ENCODE peak calls at places on chromosomes 5 and 9, in eight cellular contexts. One of them, this sample, is unnamed.
A peak's percentile ranks its signal among the peaks of the same experiment; 100 is the strongest.

GRCh38 chr5:15234366-15234765 is 265.6 kb upstream of the FBXL7 start:
- DNase-seq in activated naive CD8-positive, alpha-beta T cell treated with anti-CD3 and anti-CD28 coated beads for 36 hours: no peak
- DNase-seq in GDM1: no peak
- DNase-seq in activated CD4-positive, alpha-beta T cell treated with anti-CD3 and anti-CD28 coated beads for 48 hours: no peak
- DNase-seq in activated CD8-positive, alpha-beta T cell treated with anti-CD3 and anti-CD28 coated beads for 36 hours: no peak
- DNase-seq in GM04503: no peak
- DNase-seq in NCI-H2081: no peak
- DNase-seq in activated T-helper 1 cell treated with Interleukin-2 at 50 U/mL for 16 hours: no peak
- DNase-seq in this sample: no peak

GRCh38 chr5:172683696-172684464 is 42.8 kb downstream of the NEURL1B start:
- DNase-seq in activated CD4-positive, alpha-beta T cell treated with anti-CD3 and anti-CD28 coated beads for 48 hours: peak; percentile 74
- DNase-seq in NCI-H2081: no peak
- DNase-seq in activated T-helper 1 cell treated with Interleukin-2 at 50 U/mL for 16 hours: peak; percentile 34
- DNase-seq in activated naive CD8-positive, alpha-beta T cell treated with anti-CD3 and anti-CD28 coated beads for 36 hours: peak; percentile 69
- DNase-seq in GM04503: no peak
- DNase-seq in GDM1: no peak
- DNase-seq in activated CD8-positive, alpha-beta T cell treated with anti-CD3 and anti-CD28 coated beads for 36 hours: peak; percentile 63
- DNase-seq in this sample: no peak

GRCh38 chr5:56757077-56757476 is 58.3 kb upstream of the MAP3K1 start:
- DNase-seq in activated CD8-positive, alpha-beta T cell treated with anti-CD3 and anti-CD28 coated beads for 36 hours: no peak
- DNase-seq in NCI-H2081: no peak
- DNase-seq in GM04503: no peak
- DNase-seq in activated T-helper 1 cell treated with Interleukin-2 at 50 U/mL for 16 hours: no peak
- DNase-seq in activated naive CD8-positive, alpha-beta T cell treated with anti-CD3 and anti-CD28 coated beads for 36 hours: no peak
- DNase-seq in GDM1: no peak
- DNase-seq in activated CD4-positive, alpha-beta T cell treated with anti-CD3 and anti-CD28 coated beads for 48 hours: no peak
- DNase-seq in this sample: peak; percentile 57

GRCh38 chr5:175866377-175866907 is 4.9 kb upstream of the CPLX2 start:
- DNase-seq in activated T-helper 1 cell treated with Interleukin-2 at 50 U/mL for 16 hours: no peak
- DNase-seq in NCI-H2081: no peak
- DNase-seq in GM04503: no peak
- DNase-seq in activated CD4-positive, alpha-beta T cell treated with anti-CD3 and anti-CD28 coated beads for 48 hours: no peak
- DNase-seq in activated CD8-positive, alpha-beta T cell treated with anti-CD3 and anti-CD28 coated beads for 36 hours: no peak
- DNase-seq in activated naive CD8-positive, alpha-beta T cell treated with anti-CD3 and anti-CD28 coated beads for 36 hours: no peak
- DNase-seq in GDM1: no peak
- DNase-seq in this sample: no peak

GRCh38 chr5:123344819-123345426 is 78.3 kb downstream of the CEP120 start:
- DNase-seq in GM04503: no peak
- DNase-seq in activated T-helper 1 cell treated with Interleukin-2 at 50 U/mL for 16 hours: no peak
- DNase-seq in GDM1: no peak
- DNase-seq in activated CD8-positive, alpha-beta T cell treated with anti-CD3 and anti-CD28 coated beads for 36 hours: peak; percentile 7
- DNase-seq in activated naive CD8-positive, alpha-beta T cell treated with anti-CD3 and anti-CD28 coated beads for 36 hours: no peak
- DNase-seq in NCI-H2081: peak; percentile 36
- DNase-seq in activated CD4-positive, alpha-beta T cell treated with anti-CD3 and anti-CD28 coated beads for 48 hours: no peak
- DNase-seq in this sample: peak; percentile 84

GRCh38 chr9:83451308-83451707 is 86.9 kb downstream of the FRMD3 start:
- DNase-seq in GM04503: no peak
- DNase-seq in activated CD4-positive, alpha-beta T cell treated with anti-CD3 and anti-CD28 coated beads for 48 hours: no peak
- DNase-seq in activated CD8-positive, alpha-beta T cell treated with anti-CD3 and anti-CD28 coated beads for 36 hours: no peak
- DNase-seq in activated T-helper 1 cell treated with Interleukin-2 at 50 U/mL for 16 hours: no peak
- DNase-seq in activated naive CD8-positive, alpha-beta T cell treated with anti-CD3 and anti-CD28 coated beads for 36 hours: no peak
- DNase-seq in NCI-H2081: peak; percentile 91
- DNase-seq in GDM1: no peak
- DNase-seq in this sample: no peak

GRCh38 chr5:111704452-111705085 is 52.4 kb downstream of the NREP start:
- DNase-seq in activated naive CD8-positive, alpha-beta T cell treated with anti-CD3 and anti-CD28 coated beads for 36 hours: no peak
- DNase-seq in NCI-H2081: no peak
- DNase-seq in GDM1: no peak
- DNase-seq in GM04503: no peak
- DNase-seq in activated CD8-positive, alpha-beta T cell treated with anti-CD3 and anti-CD28 coated beads for 36 hours: no peak
- DNase-seq in activated CD4-positive, alpha-beta T cell treated with anti-CD3 and anti-CD28 coated beads for 48 hours: no peak
- DNase-seq in activated T-helper 1 cell treated with Interleukin-2 at 50 U/mL for 16 hours: no peak
- DNase-seq in this sample: no peak

GRCh38 chr5:179902763-179903158 is 4.9 kb downstream of the TBC1D9B start:
- DNase-seq in GDM1: no peak
- DNase-seq in NCI-H2081: no peak
- DNase-seq in GM04503: no peak
- DNase-seq in activated naive CD8-positive, alpha-beta T cell treated with anti-CD3 and anti-CD28 coated beads for 36 hours: no peak
- DNase-seq in activated CD4-positive, alpha-beta T cell treated with anti-CD3 and anti-CD28 coated beads for 48 hours: no peak
- DNase-seq in activated CD8-positive, alpha-beta T cell treated with anti-CD3 and anti-CD28 coated beads for 36 hours: no peak
- DNase-seq in activated T-helper 1 cell treated with Interleukin-2 at 50 U/mL for 16 hours: no peak
- DNase-seq in this sample: no peak

GRCh38 chr9:79346350-79347020 is 225.3 kb upstream of the TLE4 start:
- DNase-seq in GDM1: no peak
- DNase-seq in activated CD4-positive, alpha-beta T cell treated with anti-CD3 and anti-CD28 coated beads for 48 hours: no peak
- DNase-seq in NCI-H2081: no peak
- DNase-seq in GM04503: no peak
- DNase-seq in activated naive CD8-positive, alpha-beta T cell treated with anti-CD3 and anti-CD28 coated beads for 36 hours: no peak
- DNase-seq in activated T-helper 1 cell treated with Interleukin-2 at 50 U/mL for 16 hours: no peak
- DNase-seq in activated CD8-positive, alpha-beta T cell treated with anti-CD3 and anti-CD28 coated beads for 36 hours: no peak
- DNase-seq in this sample: no peak

GRCh38 chr5:8362507-8362906 is 493.6 kb downstream of the MTRR start:
- DNase-seq in GDM1: no peak
- DNase-seq in activated T-helper 1 cell treated with Interleukin-2 at 50 U/mL for 16 hours: no peak
- DNase-seq in activated naive CD8-positive, alpha-beta T cell treated with anti-CD3 and anti-CD28 coated beads for 36 hours: no peak
- DNase-seq in activated CD8-positive, alpha-beta T cell treated with anti-CD3 and anti-CD28 coated beads for 36 hours: no peak
- DNase-seq in GM04503: no peak
- DNase-seq in activated CD4-positive, alpha-beta T cell treated with anti-CD3 and anti-CD28 coated beads for 48 hours: no peak
- DNase-seq in NCI-H2081: no peak
- DNase-seq in this sample: no peak

GRCh38 chr5:531101-531748 is 7.0 kb upstream of the SLC9A3 start:
- DNase-seq in activated T-helper 1 cell treated with Interleukin-2 at 50 U/mL for 16 hours: no peak
- DNase-seq in NCI-H2081: no peak
- DNase-seq in activated CD4-positive, alpha-beta T cell treated with anti-CD3 and anti-CD28 coated beads for 48 hours: no peak
- DNase-seq in GM04503: no peak
- DNase-seq in activated CD8-positive, alpha-beta T cell treated with anti-CD3 and anti-CD28 coated beads for 36 hours: no peak
- DNase-seq in activated naive CD8-positive, alpha-beta T cell treated with anti-CD3 and anti-CD28 coated beads for 36 hours: no peak
- DNase-seq in GDM1: no peak
- DNase-seq in this sample: no peak

GRCh38 chr9:73037613-73038012 is 84.8 kb upstream of the ALDH1A1 start:
- DNase-seq in activated CD4-positive, alpha-beta T cell treated with anti-CD3 and anti-CD28 coated beads for 48 hours: no peak
- DNase-seq in activated T-helper 1 cell treated with Interleukin-2 at 50 U/mL for 16 hours: no peak
- DNase-seq in NCI-H2081: no peak
- DNase-seq in GM04503: no peak
- DNase-seq in GDM1: no peak
- DNase-seq in activated CD8-positive, alpha-beta T cell treated with anti-CD3 and anti-CD28 coated beads for 36 hours: no peak
- DNase-seq in activated naive CD8-positive, alpha-beta T cell treated with anti-CD3 and anti-CD28 coated beads for 36 hours: no peak
- DNase-seq in this sample: no peak

GRCh38 chr5:42242210-42242609 is 181.0 kb upstream of the GHR start:
- DNase-seq in activated CD4-positive, alpha-beta T cell treated with anti-CD3 and anti-CD28 coated beads for 48 hours: no peak
- DNase-seq in activated CD8-positive, alpha-beta T cell treated with anti-CD3 and anti-CD28 coated beads for 36 hours: no peak
- DNase-seq in GDM1: no peak
- DNase-seq in NCI-H2081: no peak
- DNase-seq in activated naive CD8-positive, alpha-beta T cell treated with anti-CD3 and anti-CD28 coated beads for 36 hours: no peak
- DNase-seq in GM04503: no peak
- DNase-seq in activated T-helper 1 cell treated with Interleukin-2 at 50 U/mL for 16 hours: no peak
- DNase-seq in this sample: no peak

GRCh38 chr9:87714819-87715218 is 11.1 kb upstream of the CTSL start:
- DNase-seq in activated CD8-positive, alpha-beta T cell treated with anti-CD3 and anti-CD28 coated beads for 36 hours: no peak
- DNase-seq in activated CD4-positive, alpha-beta T cell treated with anti-CD3 and anti-CD28 coated beads for 48 hours: no peak
- DNase-seq in activated T-helper 1 cell treated with Interleukin-2 at 50 U/mL for 16 hours: no peak
- DNase-seq in GM04503: peak; percentile 67
- DNase-seq in NCI-H2081: peak; percentile 24
- DNase-seq in activated naive CD8-positive, alpha-beta T cell treated with anti-CD3 and anti-CD28 coated beads for 36 hours: no peak
- DNase-seq in GDM1: no peak
- DNase-seq in this sample: peak; percentile 87

GRCh38 chr5:166907314-166907713 is 1384.1 kb upstream of the WWC1 start:
- DNase-seq in activated T-helper 1 cell treated with Interleukin-2 at 50 U/mL for 16 hours: no peak
- DNase-seq in GDM1: no peak
- DNase-seq in activated CD8-positive, alpha-beta T cell treated with anti-CD3 and anti-CD28 coated beads for 36 hours: no peak
- DNase-seq in activated CD4-positive, alpha-beta T cell treated with anti-CD3 and anti-CD28 coated beads for 48 hours: no peak
- DNase-seq in GM04503: no peak
- DNase-seq in NCI-H2081: no peak
- DNase-seq in activated naive CD8-positive, alpha-beta T cell treated with anti-CD3 and anti-CD28 coated beads for 36 hours: no peak
- DNase-seq in this sample: no peak

GRCh38 chr5:170267431-170268152 is 30.0 kb downstream of the LCP2 start:
- DNase-seq in activated T-helper 1 cell treated with Interleukin-2 at 50 U/mL for 16 hours: peak; percentile 67
- DNase-seq in GDM1: peak; percentile 23
- DNase-seq in GM04503: no peak
- DNase-seq in activated CD8-positive, alpha-beta T cell treated with anti-CD3 and anti-CD28 coated beads for 36 hours: peak; percentile 84
- DNase-seq in NCI-H2081: peak; percentile 16
- DNase-seq in activated CD4-positive, alpha-beta T cell treated with anti-CD3 and anti-CD28 coated beads for 48 hours: peak; percentile 87
- DNase-seq in activated naive CD8-positive, alpha-beta T cell treated with anti-CD3 and anti-CD28 coated beads for 36 hours: peak; percentile 79
- DNase-seq in this sample: peak; percentile 85

GRCh38 chr5:175478384-175479124 is at the start of gene SFXN1:
- DNase-seq in NCI-H2081: peak; percentile 88
- DNase-seq in activated naive CD8-positive, alpha-beta T cell treated with anti-CD3 and anti-CD28 coated beads for 36 hours: peak; percentile 91
- DNase-seq in activated T-helper 1 cell treated with Interleukin-2 at 50 U/mL for 16 hours: peak; percentile 72
- DNase-seq in GDM1: peak; percentile 66
- DNase-seq in activated CD8-positive, alpha-beta T cell treated with anti-CD3 and anti-CD28 coated beads for 36 hours: peak; percentile 84
- DNase-seq in GM04503: no peak
- DNase-seq in activated CD4-positive, alpha-beta T cell treated with anti-CD3 and anti-CD28 coated beads for 48 hours: peak; percentile 88
- DNase-seq in this sample: peak; percentile 90

GRCh38 chr9:105818903-105819302 is 124.6 kb downstream of the TMEM38B start:
- DNase-seq in GDM1: no peak
- DNase-seq in activated CD8-positive, alpha-beta T cell treated with anti-CD3 and anti-CD28 coated beads for 36 hours: no peak
- DNase-seq in NCI-H2081: no peak
- DNase-seq in activated T-helper 1 cell treated with Interleukin-2 at 50 U/mL for 16 hours: no peak
- DNase-seq in GM04503: no peak
- DNase-seq in activated naive CD8-positive, alpha-beta T cell treated with anti-CD3 and anti-CD28 coated beads for 36 hours: no peak
- DNase-seq in activated CD4-positive, alpha-beta T cell treated with anti-CD3 and anti-CD28 coated beads for 48 hours: peak; percentile 4
- DNase-seq in this sample: no peak

GRCh38 chr5:15539951-15540350 is 40.0 kb downstream of the FBXL7 start:
- DNase-seq in activated CD4-positive, alpha-beta T cell treated with anti-CD3 and anti-CD28 coated beads for 48 hours: no peak
- DNase-seq in activated naive CD8-positive, alpha-beta T cell treated with anti-CD3 and anti-CD28 coated beads for 36 hours: no peak
- DNase-seq in GDM1: no peak
- DNase-seq in GM04503: no peak
- DNase-seq in NCI-H2081: no peak
- DNase-seq in activated T-helper 1 cell treated with Interleukin-2 at 50 U/mL for 16 hours: no peak
- DNase-seq in activated CD8-positive, alpha-beta T cell treated with anti-CD3 and anti-CD28 coated beads for 36 hours: no peak
- DNase-seq in this sample: no peak

GRCh38 chr9:130282000-130282700 is 16.6 kb downstream of the HMCN2 start:
- DNase-seq in activated naive CD8-positive, alpha-beta T cell treated with anti-CD3 and anti-CD28 coated beads for 36 hours: no peak
- DNase-seq in activated CD8-positive, alpha-beta T cell treated with anti-CD3 and anti-CD28 coated beads for 36 hours: no peak
- DNase-seq in NCI-H2081: peak; percentile 45
- DNase-seq in activated CD4-positive, alpha-beta T cell treated with anti-CD3 and anti-CD28 coated beads for 48 hours: no peak
- DNase-seq in GDM1: no peak
- DNase-seq in activated T-helper 1 cell treated with Interleukin-2 at 50 U/mL for 16 hours: no peak
- DNase-seq in GM04503: no peak
- DNase-seq in this sample: peak; percentile 36

GRCh38 chr9:88990721-88991065 is 575 bp upstream of the S1PR3 start:
- DNase-seq in GM04503: no peak
- DNase-seq in activated CD8-positive, alpha-beta T cell treated with anti-CD3 and anti-CD28 coated beads for 36 hours: no peak
- DNase-seq in NCI-H2081: no peak
- DNase-seq in activated naive CD8-positive, alpha-beta T cell treated with anti-CD3 and anti-CD28 coated beads for 36 hours: no peak
- DNase-seq in activated T-helper 1 cell treated with Interleukin-2 at 50 U/mL for 16 hours: no peak
- DNase-seq in activated CD4-positive, alpha-beta T cell treated with anti-CD3 and anti-CD28 coated beads for 48 hours: no peak
- DNase-seq in GDM1: no peak
- DNase-seq in this sample: no peak

GRCh38 chr5:60457256-60457655 is 242.7 kb downstream of the DEPDC1B start:
- DNase-seq in activated naive CD8-positive, alpha-beta T cell treated with anti-CD3 and anti-CD28 coated beads for 36 hours: no peak
- DNase-seq in GM04503: no peak
- DNase-seq in activated T-helper 1 cell treated with Interleukin-2 at 50 U/mL for 16 hours: no peak
- DNase-seq in GDM1: no peak
- DNase-seq in activated CD4-positive, alpha-beta T cell treated with anti-CD3 and anti-CD28 coated beads for 48 hours: no peak
- DNase-seq in activated CD8-positive, alpha-beta T cell treated with anti-CD3 and anti-CD28 coated beads for 36 hours: no peak
- DNase-seq in NCI-H2081: no peak
- DNase-seq in this sample: no peak

GRCh38 chr5:2506603-2507002 is 244.9 kb downstream of the IRX2 start:
- DNase-seq in activated CD8-positive, alpha-beta T cell treated with anti-CD3 and anti-CD28 coated beads for 36 hours: no peak
- DNase-seq in activated CD4-positive, alpha-beta T cell treated with anti-CD3 and anti-CD28 coated beads for 48 hours: no peak
- DNase-seq in activated T-helper 1 cell treated with Interleukin-2 at 50 U/mL for 16 hours: no peak
- DNase-seq in activated naive CD8-positive, alpha-beta T cell treated with anti-CD3 and anti-CD28 coated beads for 36 hours: no peak
- DNase-seq in GM04503: no peak
- DNase-seq in GDM1: no peak
- DNase-seq in NCI-H2081: no peak
- DNase-seq in this sample: no peak

GRCh38 chr5:100505984-100506670 is 29.0 kb upstream of the FAM174A start:
- DNase-seq in activated T-helper 1 cell treated with Interleukin-2 at 50 U/mL for 16 hours: no peak
- DNase-seq in GDM1: no peak
- DNase-seq in activated CD4-positive, alpha-beta T cell treated with anti-CD3 and anti-CD28 coated beads for 48 hours: no peak
- DNase-seq in activated CD8-positive, alpha-beta T cell treated with anti-CD3 and anti-CD28 coated beads for 36 hours: no peak
- DNase-seq in activated naive CD8-positive, alpha-beta T cell treated with anti-CD3 and anti-CD28 coated beads for 36 hours: no peak
- DNase-seq in GM04503: peak; percentile 14
- DNase-seq in NCI-H2081: no peak
- DNase-seq in this sample: peak; percentile 86

GRCh38 chr5:154860123-154860522 is 1.7 kb downstream of the CNOT8 start:
- DNase-seq in activated naive CD8-positive, alpha-beta T cell treated with anti-CD3 and anti-CD28 coated beads for 36 hours: no peak
- DNase-seq in GM04503: no peak
- DNase-seq in activated CD4-positive, alpha-beta T cell treated with anti-CD3 and anti-CD28 coated beads for 48 hours: peak; percentile 33
- DNase-seq in activated CD8-positive, alpha-beta T cell treated with anti-CD3 and anti-CD28 coated beads for 36 hours: peak; percentile 33
- DNase-seq in activated T-helper 1 cell treated with Interleukin-2 at 50 U/mL for 16 hours: no peak
- DNase-seq in NCI-H2081: no peak
- DNase-seq in GDM1: no peak
- DNase-seq in this sample: peak; percentile 86

GRCh38 chr5:43456556-43456955 is 27.1 kb downstream of the TMEM267 start:
- DNase-seq in activated T-helper 1 cell treated with Interleukin-2 at 50 U/mL for 16 hours: no peak
- DNase-seq in activated naive CD8-positive, alpha-beta T cell treated with anti-CD3 and anti-CD28 coated beads for 36 hours: no peak
- DNase-seq in GM04503: no peak
- DNase-seq in GDM1: no peak
- DNase-seq in activated CD8-positive, alpha-beta T cell treated with anti-CD3 and anti-CD28 coated beads for 36 hours: no peak
- DNase-seq in NCI-H2081: no peak
- DNase-seq in activated CD4-positive, alpha-beta T cell treated with anti-CD3 and anti-CD28 coated beads for 48 hours: no peak
- DNase-seq in this sample: no peak

GRCh38 chr5:149181702-149182101 is 40.4 kb downstream of the ABLIM3 start:
- DNase-seq in NCI-H2081: no peak
- DNase-seq in activated CD8-positive, alpha-beta T cell treated with anti-CD3 and anti-CD28 coated beads for 36 hours: no peak
- DNase-seq in activated naive CD8-positive, alpha-beta T cell treated with anti-CD3 and anti-CD28 coated beads for 36 hours: no peak
- DNase-seq in activated CD4-positive, alpha-beta T cell treated with anti-CD3 and anti-CD28 coated beads for 48 hours: no peak
- DNase-seq in activated T-helper 1 cell treated with Interleukin-2 at 50 U/mL for 16 hours: no peak
- DNase-seq in GM04503: no peak
- DNase-seq in GDM1: no peak
- DNase-seq in this sample: no peak

GRCh38 chr5:69265931-69266330 is 31.2 kb downstream of the CDK7 start:
- DNase-seq in activated CD4-positive, alpha-beta T cell treated with anti-CD3 and anti-CD28 coated beads for 48 hours: peak; percentile 28
- DNase-seq in GM04503: no peak
- DNase-seq in GDM1: no peak
- DNase-seq in activated CD8-positive, alpha-beta T cell treated with anti-CD3 and anti-CD28 coated beads for 36 hours: peak; percentile 21
- DNase-seq in activated naive CD8-positive, alpha-beta T cell treated with anti-CD3 and anti-CD28 coated beads for 36 hours: no peak
- DNase-seq in NCI-H2081: no peak
- DNase-seq in activated T-helper 1 cell treated with Interleukin-2 at 50 U/mL for 16 hours: no peak
- DNase-seq in this sample: no peak

GRCh38 chr5:36158144-36158543 is 6.2 kb downstream of the SKP2 start:
- DNase-seq in activated naive CD8-positive, alpha-beta T cell treated with anti-CD3 and anti-CD28 coated beads for 36 hours: no peak
- DNase-seq in GDM1: no peak
- DNase-seq in activated T-helper 1 cell treated with Interleukin-2 at 50 U/mL for 16 hours: no peak
- DNase-seq in NCI-H2081: no peak
- DNase-seq in activated CD4-positive, alpha-beta T cell treated with anti-CD3 and anti-CD28 coated beads for 48 hours: no peak
- DNase-seq in activated CD8-positive, alpha-beta T cell treated with anti-CD3 and anti-CD28 coated beads for 36 hours: no peak
- DNase-seq in GM04503: no peak
- DNase-seq in this sample: peak; percentile 93

GRCh38 chr5:42626462-42626861 is 130.2 kb upstream of the CCDC152 start:
- DNase-seq in activated T-helper 1 cell treated with Interleukin-2 at 50 U/mL for 16 hours: no peak
- DNase-seq in GDM1: no peak
- DNase-seq in activated CD4-positive, alpha-beta T cell treated with anti-CD3 and anti-CD28 coated beads for 48 hours: no peak
- DNase-seq in activated CD8-positive, alpha-beta T cell treated with anti-CD3 and anti-CD28 coated beads for 36 hours: no peak
- DNase-seq in GM04503: no peak
- DNase-seq in NCI-H2081: no peak
- DNase-seq in activated naive CD8-positive, alpha-beta T cell treated with anti-CD3 and anti-CD28 coated beads for 36 hours: no peak
- DNase-seq in this sample: no peak

This sample was measured in adipocyte.